ENCODE peak calls at places on chromosome 10, in six cellular contexts. Z is breast epithelium, B is uterus, F is spleen, U is OCI-LY7, O is left ventricle myocardium inferior. I is an unnamed sample.

GRCh38 chr10:132133005-132133404 is 53.7 kb upstream of the DPYSL4 start:
- DNase-seq in O (peak), Z (no peak), U (no peak), B (no peak), F (peak), I (no peak)

GRCh38 chr10:79053081-79053434 is 15.7 kb upstream of the ZMIZ1 start:
- DNase-seq in U (no peak), B (peak), Z (no peak), F (peak), O (no peak), I (no peak)

GRCh38 chr10:113290137-113290536 is 262.7 kb upstream of the HABP2 start:
- DNase-seq in Z (no peak), O (no peak), U (no peak), F (no peak), B (no peak), I (no peak)

GRCh38 chr10:107865691-107866090 is 701.2 kb upstream of the SORCS1 start:
- DNase-seq in U (no peak), F (no peak), O (no peak), Z (no peak), B (no peak), I (no peak)

GRCh38 chr10:58778966-58779365 is 266.3 kb downstream of the BICC1 start:
- DNase-seq in F (no peak), O (no peak), B (no peak), Z (no peak), U (no peak), I (no peak)

GRCh38 chr10:74208081-74208480 is 57.1 kb downstream of the ADK start:
- DNase-seq in O (no peak), B (no peak), F (no peak), Z (no peak), U (no peak), I (no peak)

GRCh38 chr10:43201545-43202131 is 63.4 kb downstream of the CSGALNACT2 start:
- DNase-seq in U (no peak), F (peak), B (peak), O (no peak), Z (peak), I (no peak)

GRCh38 chr10:52741851-52742250 is 30.7 kb downstream of the MBL2 start:
- DNase-seq in F (no peak), O (no peak), U (no peak), B (no peak), Z (no peak), I (no peak)

GRCh38 chr10:109475704-109476103 is 447.6 kb downstream of the XPNPEP1 start:
- DNase-seq in O (no peak), Z (no peak), B (no peak), F (no peak), U (no peak), I (no peak)

GRCh38 chr10:131453772-131454634 is 142.5 kb upstream of the TCERG1L start:
- DNase-seq in Z (no peak), F (no peak), O (peak), B (no peak), U (peak), I (peak)

GRCh38 chr10:124469956-124470484 is 8.4 kb downstream of the LHPP start:
- DNase-seq in U (no peak), F (no peak), B (no peak), Z (no peak), O (no peak), I (no peak)

GRCh38 chr10:9596368-9596920 is 1421.2 kb upstream of the CELF2 start:
- DNase-seq in B (no peak), U (no peak), O (no peak), F (no peak), Z (no peak), I (peak)

GRCh38 chr10:79295593-79295992 is 51.7 kb upstream of the PPIF start:
- DNase-seq in F (peak), U (no peak), B (no peak), Z (no peak), O (no peak), I (no peak)

GRCh38 chr10:108612485-108612884 is 1310.8 kb downstream of the XPNPEP1 start:
- DNase-seq in Z (no peak), O (no peak), B (no peak), F (no peak), U (no peak), I (no peak)

GRCh38 chr10:117757121-117757795 is 214.7 kb downstream of the EMX2 start:
- DNase-seq in U (no peak), Z (no peak), O (no peak), F (no peak), B (no peak), I (no peak)

GRCh38 chr10:3043512-3044368 is 23.6 kb upstream of the PFKP start:
- DNase-seq in B (peak), U (peak), O (peak), F (no peak), Z (no peak), I (peak)

GRCh38 chr10:69241575-69241974 is 21.4 kb downstream of the HKDC1 start:
- DNase-seq in F (peak), B (no peak), O (no peak), Z (no peak), U (no peak), I (no peak)

DNA sequence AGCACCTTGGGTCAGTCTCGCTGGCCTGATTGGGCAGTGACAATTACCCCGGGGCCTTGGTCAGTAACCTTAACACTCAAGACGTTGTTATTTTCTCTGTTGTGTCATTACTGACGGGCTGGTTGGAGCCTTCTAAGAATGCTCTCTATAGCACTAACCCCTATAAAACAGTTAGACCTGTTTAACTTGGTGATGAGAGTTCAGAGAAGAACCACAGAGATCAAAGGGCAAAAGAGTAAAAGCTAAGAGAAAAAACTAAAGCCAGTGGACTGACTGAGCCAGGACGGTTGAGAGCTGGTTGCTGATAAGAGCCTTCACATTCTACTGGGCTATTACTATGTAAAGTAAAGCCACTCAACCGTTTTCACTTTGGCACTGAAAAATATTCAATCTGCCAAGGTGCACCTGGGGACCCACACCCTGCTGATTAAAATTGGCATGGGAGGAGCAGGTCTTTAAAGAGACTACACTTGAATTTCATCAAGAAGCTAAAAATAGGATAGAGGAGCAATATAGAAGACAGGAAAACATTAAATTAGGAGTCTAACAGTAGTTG is 13.6 kb upstream of the ITGB1 start:
- DNase-seq in F (no peak), O (no peak), U (peak), Z (no peak), B (no peak), I (no peak)
- H3K27ac ChIP-seq in F (peak), O (peak), U (peak), Z (no peak), B (no peak), I (no peak)

DNA sequence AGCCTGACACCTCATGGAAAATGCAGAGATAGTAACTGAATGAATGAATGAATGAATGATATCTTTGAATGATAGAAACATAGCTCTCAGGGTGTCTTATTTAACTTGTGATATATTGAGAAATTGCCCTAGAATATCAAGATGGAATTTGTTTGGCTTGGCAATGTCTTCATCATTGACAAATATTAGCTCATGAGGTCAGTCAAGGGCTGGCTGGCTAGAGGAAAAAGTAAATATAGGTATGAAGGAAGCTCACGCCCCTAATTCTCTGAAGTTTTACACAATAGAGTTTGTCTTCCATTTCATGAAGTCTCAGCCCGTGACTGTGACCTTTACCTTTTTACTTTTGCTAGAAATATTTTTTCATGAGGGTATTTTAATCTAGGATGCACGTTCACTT is 305.2 kb downstream of the ADARB2 start:
- DNase-seq in U (no peak), O (no peak), Z (no peak), F (no peak), B (no peak), I (no peak)
- TF ChIP-seq CTCF in U (no peak), O (no peak), Z (no peak), F (no peak), B (no peak), I (no peak)

GRCh38 chr10:96842896-96843723 is 11.0 kb downstream of the LCOR start:
- DNase-seq in F (no peak), Z (no peak), U (no peak), O (no peak), B (no peak), I (no peak)

GRCh38 chr10:96843823-96844222 is 11.7 kb downstream of the LCOR start:
- DNase-seq in F (no peak), B (no peak), Z (no peak), U (no peak), O (no peak), I (no peak)

GRCh38 chr10:96846926-96847325 is 14.8 kb downstream of the LCOR start:
- DNase-seq in U (no peak), F (no peak), Z (no peak), B (no peak), O (no peak), I (no peak)

GRCh38 chr10:96850113-96850512 is 18.0 kb downstream of the LCOR start:
- DNase-seq in O (no peak), U (no peak), F (no peak), Z (no peak), B (no peak), I (no peak)

GRCh38 chr10:96846395-96846794 is 14.3 kb downstream of the LCOR start:
- DNase-seq in F (no peak), O (no peak), U (no peak), B (no peak), Z (no peak), I (no peak)
- H3K27ac ChIP-seq in F (no peak), O (no peak), U (no peak), B (no peak), Z (no peak), I (no peak)

DNA sequence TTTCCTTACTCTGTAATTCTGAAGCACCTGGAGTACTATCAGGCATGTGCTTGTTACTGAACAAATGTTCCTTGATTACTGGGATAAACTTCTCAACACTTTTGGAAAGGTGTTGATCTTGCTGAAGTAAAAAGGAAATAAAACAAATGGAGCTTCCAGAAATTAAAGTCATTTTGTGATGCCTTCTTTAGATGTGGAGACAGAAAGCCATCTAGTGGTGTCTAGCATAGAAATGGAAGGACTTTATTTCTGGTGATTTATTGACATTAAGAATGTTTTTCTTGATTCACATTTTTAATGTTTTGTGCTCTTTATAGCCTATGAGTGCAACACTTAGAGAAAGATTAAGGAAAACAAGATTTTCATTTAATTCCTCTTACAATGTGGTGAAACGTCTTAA is 1.4 kb downstream of the SFR1 start:
- DNase-seq in Z (no peak), U (peak), B (no peak), O (no peak), F (no peak), I (no peak)
- TF ChIP-seq CTCF in Z (no peak), U (peak), B (no peak), O (peak), F (no peak), I (peak)

GRCh38 chr10:71761541-71762113 is 11.7 kb downstream of the VSIR start:
- DNase-seq in F (no peak), B (no peak), O (no peak), Z (no peak), U (no peak), I (no peak)
- H3K27ac ChIP-seq in F (no peak), B (no peak), O (peak), Z (peak), U (no peak), I (peak)

DNA sequence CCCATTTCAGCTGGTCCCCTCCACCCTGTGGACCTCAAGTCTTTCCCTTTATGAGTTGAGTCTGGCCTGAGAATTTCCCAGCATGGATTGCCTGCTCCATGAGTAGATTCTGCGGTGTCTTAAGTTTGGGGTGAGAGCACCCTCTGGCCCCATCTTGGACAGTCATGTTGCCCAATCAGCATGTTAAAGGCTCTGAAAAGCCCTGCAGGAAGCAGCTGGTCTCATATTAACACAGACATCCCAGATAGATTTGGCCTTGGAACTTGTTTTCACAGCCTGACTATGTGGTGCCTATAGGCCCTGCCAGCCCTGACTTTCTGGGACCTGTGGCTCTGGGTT is 15.5 kb upstream of the SLC29A3 start:
- DNase-seq in B (no peak), O (no peak), F (no peak), U (no peak), Z (no peak), I (no peak)
- TF ChIP-seq CTCF in B (peak), O (no peak), F (no peak), U (peak), Z (peak), I (no peak)

GRCh38 chr10:125634606-125635005 is 48.4 kb downstream of the TEX36 start:
- DNase-seq in F (no peak), B (no peak), O (no peak), U (no peak), Z (no peak), I (no peak)
- H3K27ac ChIP-seq in F (no peak), B (no peak), O (no peak), U (no peak), Z (no peak), I (no peak)